ENCODE peak calls at places on chromosomes 5 and 9, in ten cellular contexts. One of them, this sample, is unnamed.

GRCh38 chr9:37339945-37340344 is 82.6 kb upstream of the GRHPR start:
- DNase-seq in prostate gland: no peak
- DNase-seq in lung: no peak
- DNase-seq in fibroblast of pulmonary artery: no peak
- DNase-seq in suprapubic skin: no peak
- DNase-seq in pancreas: no peak
- DNase-seq in endodermal cell: no peak
- DNase-seq in colonic mucosa: no peak
- DNase-seq in PC-9: no peak
- DNase-seq in thoracic aorta: no peak
- DNase-seq in this sample: no peak

GRCh38 chr9:131291795-131292315 is 2.3 kb downstream of the PLPP7 start:
- DNase-seq in prostate gland: no peak
- DNase-seq in lung: no peak
- DNase-seq in fibroblast of pulmonary artery: no peak
- DNase-seq in suprapubic skin: no peak
- DNase-seq in pancreas: no peak
- DNase-seq in endodermal cell: no peak
- DNase-seq in colonic mucosa: no peak
- DNase-seq in PC-9: no peak
- DNase-seq in thoracic aorta: no peak
- DNase-seq in this sample: no peak

GRCh38 chr5:59640411-59640810 is 253.1 kb downstream of the PDE4D start:
- DNase-seq in prostate gland: no peak
- DNase-seq in lung: no peak
- DNase-seq in fibroblast of pulmonary artery: peak; percentile 16
- DNase-seq in suprapubic skin: no peak
- DNase-seq in pancreas: no peak
- DNase-seq in endodermal cell: no peak
- DNase-seq in colonic mucosa: no peak
- DNase-seq in PC-9: peak; percentile 40
- DNase-seq in thoracic aorta: no peak
- DNase-seq in this sample: no peak

GRCh38 chr9:93061791-93062299 is 3.3 kb downstream of the SUSD3 start:
- DNase-seq in prostate gland: no peak
- DNase-seq in lung: no peak
- DNase-seq in fibroblast of pulmonary artery: no peak
- DNase-seq in suprapubic skin: no peak
- DNase-seq in pancreas: no peak
- DNase-seq in endodermal cell: peak; percentile 74
- DNase-seq in colonic mucosa: peak; percentile 44
- DNase-seq in PC-9: no peak
- DNase-seq in thoracic aorta: no peak
- DNase-seq in this sample: no peak

GRCh38 chr5:175814676-175815075 is 56.7 kb upstream of the CPLX2 start:
- DNase-seq in prostate gland: no peak
- DNase-seq in lung: no peak
- DNase-seq in fibroblast of pulmonary artery: peak; percentile 52
- DNase-seq in suprapubic skin: no peak
- DNase-seq in pancreas: no peak
- DNase-seq in endodermal cell: peak; percentile 36
- DNase-seq in colonic mucosa: no peak
- DNase-seq in PC-9: peak; percentile 81
- DNase-seq in thoracic aorta: no peak
- DNase-seq in this sample: no peak

GRCh38 chr5:1392261-1392660 is 47.4 kb upstream of the CLPTM1L start:
- DNase-seq in prostate gland: no peak
- DNase-seq in lung: no peak
- DNase-seq in fibroblast of pulmonary artery: no peak
- DNase-seq in suprapubic skin: no peak
- DNase-seq in pancreas: no peak
- DNase-seq in endodermal cell: no peak
- DNase-seq in colonic mucosa: no peak
- DNase-seq in PC-9: no peak
- DNase-seq in thoracic aorta: no peak
- DNase-seq in this sample: no peak

GRCh38 chr9:121299125-121299466 is 31.1 kb downstream of the GSN start:
- DNase-seq in prostate gland: no peak
- DNase-seq in lung: no peak
- DNase-seq in fibroblast of pulmonary artery: no peak
- DNase-seq in suprapubic skin: peak; percentile 77
- DNase-seq in pancreas: no peak
- DNase-seq in endodermal cell: peak; percentile 73
- DNase-seq in colonic mucosa: peak; percentile 61
- DNase-seq in PC-9: no peak
- DNase-seq in thoracic aorta: no peak
- DNase-seq in this sample: no peak

GRCh38 chr5:126395198-126395597 is 28.0 kb upstream of the GRAMD2B start:
- DNase-seq in prostate gland: no peak
- DNase-seq in lung: no peak
- DNase-seq in fibroblast of pulmonary artery: peak; percentile 56
- DNase-seq in suprapubic skin: no peak
- DNase-seq in pancreas: no peak
- DNase-seq in endodermal cell: peak; percentile 60
- DNase-seq in colonic mucosa: no peak
- DNase-seq in PC-9: no peak
- DNase-seq in thoracic aorta: no peak
- DNase-seq in this sample: no peak

GRCh38 chr5:83780681-83781080 is 60.0 kb upstream of the HAPLN1 start:
- DNase-seq in prostate gland: no peak
- DNase-seq in lung: no peak
- DNase-seq in fibroblast of pulmonary artery: no peak
- DNase-seq in suprapubic skin: no peak
- DNase-seq in pancreas: no peak
- DNase-seq in endodermal cell: no peak
- DNase-seq in colonic mucosa: no peak
- DNase-seq in PC-9: no peak
- DNase-seq in thoracic aorta: no peak
- DNase-seq in this sample: no peak

GRCh38 chr5:135214897-135215616 is 181.0 kb upstream of the PITX1 start:
- DNase-seq in prostate gland: no peak
- DNase-seq in lung: no peak
- DNase-seq in fibroblast of pulmonary artery: peak; percentile 69
- DNase-seq in suprapubic skin: peak; percentile 59
- DNase-seq in pancreas: no peak
- DNase-seq in endodermal cell: peak; percentile 25
- DNase-seq in colonic mucosa: peak; percentile 15
- DNase-seq in PC-9: no peak
- DNase-seq in thoracic aorta: no peak
- DNase-seq in this sample: no peak

GRCh38 chr5:31854625-31855526 is 215.9 kb downstream of the PDZD2 start:
- DNase-seq in prostate gland: peak; percentile 45
- DNase-seq in lung: peak; percentile 51
- DNase-seq in fibroblast of pulmonary artery: peak; percentile 30
- DNase-seq in suprapubic skin: no peak
- DNase-seq in pancreas: peak; percentile 16
- DNase-seq in endodermal cell: peak; percentile 90
- DNase-seq in colonic mucosa: no peak
- DNase-seq in PC-9: no peak
- DNase-seq in thoracic aorta: no peak
- DNase-seq in this sample: peak; percentile 40

GRCh38 chr5:78295035-78295961 is 800 bp upstream of the AP3B1 start:
- DNase-seq in prostate gland: peak; percentile 26
- DNase-seq in lung: peak; percentile 40
- DNase-seq in fibroblast of pulmonary artery: no peak
- DNase-seq in suprapubic skin: peak; percentile 80
- DNase-seq in pancreas: peak; percentile 40
- DNase-seq in endodermal cell: peak; percentile 89
- DNase-seq in colonic mucosa: peak; percentile 69
- DNase-seq in PC-9: no peak
- DNase-seq in thoracic aorta: no peak
- DNase-seq in this sample: no peak

GRCh38 chr9:106697390-106697789 is 165.6 kb upstream of the ZNF462 start:
- DNase-seq in prostate gland: no peak
- DNase-seq in lung: no peak
- DNase-seq in fibroblast of pulmonary artery: no peak
- DNase-seq in suprapubic skin: no peak
- DNase-seq in pancreas: no peak
- DNase-seq in endodermal cell: peak; percentile 35
- DNase-seq in colonic mucosa: no peak
- DNase-seq in PC-9: no peak
- DNase-seq in thoracic aorta: no peak
- DNase-seq in this sample: no peak

GRCh38 chr9:106700676-106701075 is 162.3 kb upstream of the ZNF462 start:
- DNase-seq in prostate gland: no peak
- DNase-seq in lung: no peak
- DNase-seq in fibroblast of pulmonary artery: no peak
- DNase-seq in suprapubic skin: no peak
- DNase-seq in pancreas: no peak
- DNase-seq in endodermal cell: no peak
- DNase-seq in colonic mucosa: no peak
- DNase-seq in PC-9: no peak
- DNase-seq in thoracic aorta: no peak
- DNase-seq in this sample: no peak

GRCh38 chr9:106701611-106702010 is 161.4 kb upstream of the ZNF462 start:
- DNase-seq in prostate gland: no peak
- DNase-seq in lung: no peak
- DNase-seq in fibroblast of pulmonary artery: no peak
- DNase-seq in suprapubic skin: no peak
- DNase-seq in pancreas: no peak
- DNase-seq in endodermal cell: no peak
- DNase-seq in colonic mucosa: no peak
- DNase-seq in PC-9: no peak
- DNase-seq in thoracic aorta: no peak
- DNase-seq in this sample: no peak

GRCh38 chr9:106696804-106697203 is 166.2 kb upstream of the ZNF462 start:
- DNase-seq in prostate gland: no peak
- DNase-seq in lung: no peak
- DNase-seq in fibroblast of pulmonary artery: no peak
- DNase-seq in suprapubic skin: no peak
- DNase-seq in pancreas: no peak
- DNase-seq in endodermal cell: no peak
- DNase-seq in colonic mucosa: no peak
- DNase-seq in PC-9: no peak
- DNase-seq in thoracic aorta: no peak
- DNase-seq in this sample: no peak

GRCh38 chr9:106697799-106698591 is 165.0 kb upstream of the ZNF462 start:
- DNase-seq in prostate gland: peak; percentile 49
- DNase-seq in lung: peak; percentile 71
- DNase-seq in fibroblast of pulmonary artery: peak; percentile 86
- DNase-seq in suprapubic skin: peak; percentile 79
- DNase-seq in pancreas: peak; percentile 73
- DNase-seq in endodermal cell: peak; percentile 47
- DNase-seq in colonic mucosa: peak; percentile 36
- DNase-seq in PC-9: no peak
- DNase-seq in thoracic aorta: peak; percentile 8
- DNase-seq in this sample: peak; percentile 58
- TF ChIP-seq CTCF in prostate gland: no peak
- TF ChIP-seq CTCF in lung: no peak
- TF ChIP-seq CTCF in fibroblast of pulmonary artery: no peak
- TF ChIP-seq CTCF in suprapubic skin: no peak
- TF ChIP-seq CTCF in pancreas: no peak
- TF ChIP-seq CTCF in endodermal cell: no peak
- TF ChIP-seq CTCF in colonic mucosa: no peak
- TF ChIP-seq CTCF in PC-9: no peak
- TF ChIP-seq CTCF in thoracic aorta: no peak
- TF ChIP-seq CTCF in this sample: no peak

DNA sequence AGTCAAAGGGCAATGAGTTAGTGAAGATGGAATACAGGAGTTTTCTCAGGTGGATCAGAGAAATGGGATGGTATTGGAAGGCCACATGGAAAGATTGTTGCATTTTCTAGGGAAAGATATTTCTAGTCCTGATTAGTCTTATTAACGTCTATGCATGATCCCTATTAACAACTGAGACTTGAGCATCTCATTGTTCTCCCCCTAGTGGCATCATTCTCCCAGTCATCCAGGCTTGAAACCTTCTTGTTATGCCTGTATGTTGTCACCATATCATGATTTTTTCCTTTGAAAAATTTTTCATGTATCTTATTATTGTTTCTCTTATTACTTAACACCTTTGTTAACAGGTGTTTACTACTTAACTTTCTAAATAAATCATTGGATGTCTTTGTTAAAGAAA is 34.4 kb downstream of the KIF2A start:
- DNase-seq in prostate gland: no peak
- DNase-seq in lung: no peak
- DNase-seq in fibroblast of pulmonary artery: peak; percentile 11
- DNase-seq in suprapubic skin: no peak
- DNase-seq in pancreas: no peak
- DNase-seq in endodermal cell: no peak
- DNase-seq in colonic mucosa: no peak
- DNase-seq in PC-9: no peak
- DNase-seq in thoracic aorta: no peak
- DNase-seq in this sample: no peak
- TF ChIP-seq CTCF in prostate gland: peak; percentile 17
- TF ChIP-seq CTCF in lung: no peak
- TF ChIP-seq CTCF in fibroblast of pulmonary artery: peak; percentile 22
- TF ChIP-seq CTCF in suprapubic skin: no peak
- TF ChIP-seq CTCF in pancreas: no peak
- TF ChIP-seq CTCF in endodermal cell: peak; percentile 78
- TF ChIP-seq CTCF in colonic mucosa: no peak
- TF ChIP-seq CTCF in PC-9: peak; percentile 45
- TF ChIP-seq CTCF in thoracic aorta: no peak
- TF ChIP-seq CTCF in this sample: no peak

GRCh38 chr5:120955795-120956194 is 491.7 kb downstream of the PRR16 start:
- DNase-seq in prostate gland: no peak
- DNase-seq in lung: no peak
- DNase-seq in fibroblast of pulmonary artery: no peak
- DNase-seq in suprapubic skin: no peak
- DNase-seq in pancreas: no peak
- DNase-seq in endodermal cell: no peak
- DNase-seq in colonic mucosa: no peak
- DNase-seq in PC-9: no peak
- DNase-seq in thoracic aorta: no peak
- DNase-seq in this sample: no peak
- TF ChIP-seq CTCF in prostate gland: no peak
- TF ChIP-seq CTCF in lung: no peak
- TF ChIP-seq CTCF in fibroblast of pulmonary artery: no peak
- TF ChIP-seq CTCF in suprapubic skin: no peak
- TF ChIP-seq CTCF in pancreas: no peak
- TF ChIP-seq CTCF in endodermal cell: no peak
- TF ChIP-seq CTCF in colonic mucosa: no peak
- TF ChIP-seq CTCF in PC-9: no peak
- TF ChIP-seq CTCF in thoracic aorta: no peak
- TF ChIP-seq CTCF in this sample: no peak

DNA sequence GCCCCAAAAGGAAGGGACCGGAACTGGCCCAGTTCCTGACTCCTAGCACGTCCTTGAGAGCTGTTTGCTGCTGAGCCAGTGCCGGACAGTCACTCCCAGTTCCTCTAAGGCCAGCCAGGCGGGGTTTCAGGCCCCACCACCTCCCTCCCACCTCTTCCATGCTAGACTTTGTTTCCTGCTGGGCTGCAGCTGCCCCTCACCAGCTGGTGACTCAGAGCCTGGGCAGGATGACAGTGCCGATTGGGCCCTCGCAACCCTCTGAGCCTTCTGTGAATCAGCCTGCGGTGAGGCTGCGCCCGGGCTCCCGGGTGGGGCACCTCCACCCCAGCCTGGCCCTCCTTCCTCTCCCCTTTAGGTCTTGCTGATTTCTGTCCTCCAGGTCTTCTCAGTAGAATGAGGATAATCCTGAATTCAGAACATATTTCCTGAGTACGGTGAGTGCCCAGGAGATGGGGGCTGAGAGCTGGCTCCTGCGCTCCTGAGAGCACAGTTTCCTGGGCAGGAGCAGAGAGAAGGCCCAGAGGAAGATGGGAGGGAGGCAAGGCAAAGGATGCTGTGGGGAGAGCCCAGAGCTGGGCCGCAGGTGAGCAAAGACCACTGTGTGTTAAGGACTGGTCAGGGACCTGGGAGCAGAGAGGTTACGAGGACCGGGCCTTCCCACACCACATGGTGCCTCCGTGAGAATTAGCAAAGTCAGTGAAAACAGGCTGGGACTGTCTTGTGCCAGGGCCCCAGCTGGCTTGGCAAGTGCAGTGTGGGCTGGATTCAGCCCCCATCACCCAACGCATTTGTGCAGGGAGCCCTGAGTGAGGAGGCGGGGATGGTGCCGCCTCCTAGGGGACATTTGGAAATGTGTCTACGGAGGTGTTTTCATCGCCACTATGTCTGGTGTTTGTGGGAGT is 32.9 kb upstream of the STXBP1 start:
- DNase-seq in prostate gland: peak; percentile 92
- DNase-seq in lung: peak; percentile 91
- DNase-seq in fibroblast of pulmonary artery: peak; percentile 95
- DNase-seq in suprapubic skin: peak; percentile 92
- DNase-seq in pancreas: peak; percentile 90
- DNase-seq in endodermal cell: peak; percentile 93
- DNase-seq in colonic mucosa: peak; percentile 89
- DNase-seq in PC-9: peak; percentile 97
- DNase-seq in thoracic aorta: peak; percentile 93
- DNase-seq in this sample: peak; percentile 70
- TF ChIP-seq CTCF in prostate gland: peak; percentile 52
- TF ChIP-seq CTCF in lung: no peak
- TF ChIP-seq CTCF in fibroblast of pulmonary artery: peak; percentile 32
- TF ChIP-seq CTCF in suprapubic skin: no peak
- TF ChIP-seq CTCF in pancreas: peak; percentile 8
- TF ChIP-seq CTCF in endodermal cell: peak; percentile 61
- TF ChIP-seq CTCF in colonic mucosa: no peak
- TF ChIP-seq CTCF in PC-9: peak; percentile 50
- TF ChIP-seq CTCF in thoracic aorta: peak; percentile 42
- TF ChIP-seq CTCF in this sample: no peak

This sample was measured in omental fat pad.